ENCODE peak calls at places on chromosomes 6 and 20, in five cellular contexts. S is Ammon's horn; R is activated CD4-positive, alpha-beta T cell treated with anti-CD3 and anti-CD28 coated beads, Interleukin-2, amount 50 U/mL, for 48 hours; X is glutamatergic neuron; G is hepatic stellate cell. F is an unnamed sample.

GRCh38 chr6:32867559-32868256 is 13.7 kb downstream of the PSMB9 start:
- DNase-seq in X (no peak), R (no peak), G (no peak), S (no peak), F (no peak)

GRCh38 chr6:122712093-122712863 is 67.2 kb upstream of the FABP7 start:
- DNase-seq in R (no peak), X (no peak), G (no peak), S (no peak), F (no peak)

GRCh38 chr6:105592329-105592728 is 189.4 kb upstream of the PREP start:
- DNase-seq in X (no peak), S (no peak), R (no peak), G (no peak), F (no peak)

GRCh38 chr6:125810435-125810834 is 19.7 kb downstream of the NCOA7 start:
- DNase-seq in X (no peak), R (no peak), S (no peak), G (no peak), F (no peak)

GRCh38 chr6:128600397-128600951 is 80.1 kb upstream of the PTPRK start:
- DNase-seq in X (no peak), R (no peak), G (peak; percentile 79), S (peak; percentile 34), F (no peak)

GRCh38 chr20:10131612-10132345 is 86.9 kb upstream of the SNAP25 start:
- DNase-seq in X (peak; percentile 23), S (peak; percentile 79), R (no peak), G (peak; percentile 6), F (peak; percentile 8)

GRCh38 chr6:108117427-108118358 is 43.2 kb upstream of the OSTM1 start:
- DNase-seq in S (peak; percentile 4), X (peak; percentile 28), R (peak; percentile 31), G (peak; percentile 50), F (peak; percentile 38)

GRCh38 chr6:163585932-163586437 is 171.5 kb downstream of the QKI start:
- DNase-seq in X (no peak), R (no peak), S (no peak), G (peak; percentile 72), F (no peak)

GRCh38 chr6:82076855-82077254 is 170.7 kb downstream of the IBTK start:
- DNase-seq in R (no peak), S (no peak), G (no peak), X (no peak), F (no peak)

GRCh38 chr6:56241106-56241812 is 6.1 kb downstream of the COL21A1 start:
- DNase-seq in S (peak; percentile 10), R (no peak), G (no peak), X (no peak), F (no peak)

GRCh38 chr6:161575508-161576254 is 301.8 kb upstream of the AGPAT4 start:
- DNase-seq in S (peak; percentile 11), R (no peak), G (no peak), X (no peak), F (peak; percentile 13)

GRCh38 chr6:44234101-44235090 is 11.0 kb downstream of the SLC29A1 start:
- DNase-seq in S (peak; percentile 92), G (peak; percentile 78), X (peak; percentile 70), R (no peak), F (peak; percentile 63)

GRCh38 chr20:39885975-39886649 is 802.9 kb downstream of the MAFB start:
- DNase-seq in S (peak; percentile 69), G (peak; percentile 47), R (peak; percentile 15), X (peak; percentile 70), F (peak; percentile 47)

GRCh38 chr6:55678330-55679224 is 99.6 kb upstream of the HMGCLL1 start:
- DNase-seq in X (no peak), S (peak; percentile 13), G (no peak), R (no peak), F (no peak)

GRCh38 chr6:112416885-112417284 is 69.8 kb downstream of the RFPL4B start:
- DNase-seq in R (no peak), X (no peak), G (no peak), S (no peak), F (no peak)

GRCh38 chr20:54320148-54320607 is 112.3 kb downstream of the PFDN4 start:
- DNase-seq in R (no peak), G (no peak), X (no peak), S (no peak), F (no peak)

GRCh38 chr6:12483712-12484111 is 193.6 kb downstream of the EDN1 start:
- DNase-seq in G (peak; percentile 17), X (no peak), S (no peak), R (no peak), F (no peak)

GRCh38 chr20:44215125-44215524 is 4.6 kb upstream of the OSER1 start:
- DNase-seq in G (peak; percentile 68), R (peak; percentile 80), X (peak; percentile 80), S (peak; percentile 80), F (peak; percentile 72)

GRCh38 chr6:165850434-165851019 is 187.5 kb upstream of the PDE10A start:
- DNase-seq in G (peak; percentile 78), X (peak; percentile 87), R (peak; percentile 73), S (peak; percentile 84), F (peak; percentile 85)

GRCh38 chr6:70060680-70061079 is 194.3 kb downstream of the COL19A1 start:
- DNase-seq in R (no peak), G (no peak), S (no peak), X (no peak), F (no peak)

GRCh38 chr6:111646942-111647341 is 41.3 kb upstream of the TRAF3IP2 start:
- DNase-seq in X (no peak), G (no peak), S (no peak), R (no peak), F (no peak)